ENCODE peak calls at places on chromosomes 12 and 14, in four cellular contexts. U is hypothalamus, Z is SHP77 treated with DMSO at 0.1 percent for 48 hours, E is GM12865. S is an unnamed sample.

GRCh38 chr14:74429221-74429691 is 3.2 kb upstream of the SYNDIG1L start:
- DNase-seq in E (no peak), Z (no peak), U (no peak), S (no peak)

GRCh38 chr12:6538420-6539275 is 4.3 kb downstream of the GAPDH start:
- DNase-seq in Z (no peak), E (peak), U (no peak), S (no peak)

GRCh38 chr12:70822431-70822830 is 98.1 kb downstream of the PTPRR start:
- DNase-seq in Z (no peak), E (no peak), U (no peak), S (no peak)

GRCh38 chr14:68104518-68104917 is 284.9 kb downstream of the RAD51B start:
- DNase-seq in U (no peak), E (no peak), Z (no peak), S (no peak)

GRCh38 chr14:102752239-102752847 is 24.9 kb upstream of the TRAF3 start:
- DNase-seq in E (no peak), Z (no peak), U (no peak), S (no peak)

GRCh38 chr12:17215754-17216153 is 609.8 kb upstream of the LMO3 start:
- DNase-seq in E (no peak), U (no peak), Z (no peak), S (no peak)

GRCh38 chr12:31510034-31510433 is 80.9 kb downstream of the DENND5B start:
- DNase-seq in U (no peak), E (no peak), Z (no peak), S (no peak)

GRCh38 chr14:38791862-38792261 is 311.2 kb downstream of the SEC23A start:
- DNase-seq in E (no peak), U (no peak), Z (no peak), S (no peak)

GRCh38 chr14:100885196-100886030 is 18.1 kb downstream of the RTL1 start:
- DNase-seq in E (no peak), Z (no peak), U (no peak), S (no peak)

GRCh38 chr12:20404576-20405346 is 36.4 kb downstream of the PDE3A start:
- DNase-seq in Z (no peak), E (no peak), U (no peak), S (no peak)

GRCh38 chr12:110661337-110661972 is 27.5 kb downstream of the HVCN1 start:
- DNase-seq in E (peak), Z (no peak), U (no peak), S (no peak)

GRCh38 chr12:38664661-38665269 is 240.6 kb downstream of the CPNE8 start:
- DNase-seq in U (no peak), E (peak), Z (peak), S (no peak)

GRCh38 chr14:96051642-96052540 is 12.7 kb downstream of the C14orf132 start:
- DNase-seq in Z (no peak), E (peak), U (no peak), S (no peak)

GRCh38 chr12:20525064-20525610 is 156.8 kb downstream of the PDE3A start:
- DNase-seq in E (no peak), Z (no peak), U (no peak), S (no peak)

GRCh38 chr12:94622475-94622874 is 27.9 kb downstream of the TMCC3 start:
- DNase-seq in Z (no peak), E (no peak), U (no peak), S (no peak)

GRCh38 chr12:50636505-50636904 is 127.4 kb upstream of the ATF1 start:
- DNase-seq in Z (no peak), E (no peak), U (no peak), S (no peak)

GRCh38 chr12:20309504-20310148 is 58.7 kb upstream of the PDE3A start:
- DNase-seq in E (no peak), Z (no peak), U (no peak), S (no peak)

GRCh38 chr12:48004039-48004940 is at the start of gene COL2A1:
- DNase-seq in Z (no peak), U (no peak), E (no peak), S (no peak)

S was measured in gastrocnemius medialis.